ENCODE peak calls at places on chromosomes 11 and 22, in nine cellular contexts. V is SK-N-SH; E is right atrium auricular region; R is esophagus squamous epithelium; Y is head of caudate nucleus; S is AG04450; D is Calu3; F is NCI-H2029; J is CD8-positive, alpha-beta memory T cell. O is an unnamed sample.

GRCh38 chr11:17519031-17519430 is 25.2 kb downstream of the USH1C start:
- DNase-seq in D (no peak), F (no peak), J (no peak), V (no peak), Y (no peak), R (no peak), E (no peak), S (no peak), O (no peak)

GRCh38 chr22:36194971-36195370 is 6.6 kb downstream of the APOL4 start:
- DNase-seq in Y (peak), V (peak), D (peak), E (peak), J (peak), F (no peak), R (no peak), S (peak), O (peak)

GRCh38 chr22:19757140-19757984 is 3.2 kb upstream of the TBX1 start:
- DNase-seq in Y (no peak), S (no peak), J (no peak), F (no peak), V (no peak), E (no peak), R (no peak), D (no peak), O (no peak)

GRCh38 chr11:14308114-14308896 is 50.7 kb downstream of the RRAS2 start:
- DNase-seq in E (no peak), S (no peak), R (no peak), V (peak), Y (no peak), J (no peak), F (no peak), D (peak), O (peak)

GRCh38 chr11:6298605-6299004 is 21.7 kb downstream of the CAVIN3 start:
- DNase-seq in E (no peak), J (no peak), Y (no peak), S (no peak), D (peak), F (no peak), R (no peak), V (peak), O (no peak)

GRCh38 chr11:58576792-58577440 is 1.3 kb upstream of the LPXN start:
- DNase-seq in E (no peak), S (no peak), J (no peak), D (no peak), Y (no peak), R (no peak), F (no peak), V (peak), O (peak)

GRCh38 chr11:78000193-78000592 is 5.7 kb upstream of the INTS4 start:
- DNase-seq in J (peak), V (peak), Y (peak), S (peak), R (no peak), F (peak), D (peak), E (no peak), O (peak)

GRCh38 chr22:37953062-37953436 is 352 bp downstream of the C22orf23 start:
- DNase-seq in J (no peak), V (no peak), F (no peak), R (no peak), S (no peak), Y (peak), D (peak), E (peak), O (no peak)

GRCh38 chr11:31809857-31810778 is 1.0 kb downstream of the PAX6 start:
- DNase-seq in F (no peak), Y (no peak), V (peak), S (no peak), D (peak), R (no peak), J (no peak), E (peak), O (peak)

GRCh38 chr22:41951898-41952474 is at the start of gene SMIM45:
- DNase-seq in F (no peak), J (no peak), E (no peak), D (no peak), S (no peak), V (peak), R (no peak), Y (peak), O (no peak)

GRCh38 chr11:113997473-113997872 is 22.6 kb downstream of the HTR3A start:
- DNase-seq in E (no peak), R (no peak), F (no peak), S (no peak), J (no peak), D (no peak), Y (no peak), V (no peak), O (no peak)

GRCh38 chr22:30305519-30305905 is 16.2 kb upstream of the CASTOR1 start:
- DNase-seq in R (no peak), E (peak), D (no peak), V (no peak), F (no peak), J (peak), S (no peak), Y (peak), O (no peak)

GRCh38 chr11:17351510-17352176 is at the start of gene NCR3LG1:
- DNase-seq in F (peak), R (no peak), V (peak), D (peak), Y (peak), J (peak), E (peak), S (peak), O (peak)

O was measured in astrocyte of the spinal cord.